ENCODE peak calls at places on chromosomes 4 and X, in six cellular contexts. U is lower leg skin, D is GM06990, W is fibroblast of villous mesenchyme, E is mesothelial cell of epicardium, F is chondrocyte. N is an unnamed sample.

GRCh38 chrX:154033848-154034247 is 14.1 kb upstream of the IRAK1 start:
- DNase-seq in U (no peak), E (no peak), W (no peak), D (no peak), F (no peak), N (no peak)

GRCh38 chrX:112051546-112051945 is 31.0 kb downstream of the TRPC5 start:
- DNase-seq in W (peak; percentile 0), U (no peak), E (no peak), D (no peak), F (no peak), N (no peak)

GRCh38 chrX:51024106-51024696 is 113.7 kb downstream of the BMP15 start:
- DNase-seq in W (no peak), E (no peak), U (no peak), D (no peak), F (no peak), N (no peak)

GRCh38 chrX:74521961-74522833 is 92.2 kb downstream of the RLIM start:
- DNase-seq in D (no peak), E (no peak), F (no peak), U (no peak), W (peak; percentile 35), N (no peak)

GRCh38 chr4:53476232-53477037 is 99.0 kb downstream of the FIP1L1 start:
- DNase-seq in W (peak; percentile 97), E (no peak), U (peak; percentile 53), F (no peak), D (no peak), N (no peak)

GRCh38 chr4:81786063-81786763 is 314.5 kb upstream of the RASGEF1B start:
- DNase-seq in E (no peak), D (no peak), W (peak; percentile 7), F (no peak), U (no peak), N (no peak)

GRCh38 chr4:20832821-20833220 is 132.6 kb downstream of the PACRGL start:
- DNase-seq in W (peak; percentile 74), F (no peak), U (no peak), D (no peak), E (no peak), N (no peak)

GRCh38 chr4:62018537-62018936 is 818.4 kb downstream of the ADGRL3 start:
- DNase-seq in F (no peak), W (no peak), D (no peak), E (no peak), U (no peak), N (no peak)

GRCh38 chr4:106365613-106366012 is 3.0 kb downstream of the GIMD1 start:
- DNase-seq in U (no peak), E (no peak), D (no peak), W (peak; percentile 84), F (no peak), N (no peak)

GRCh38 chr4:182552948-182553347 is 309.7 kb downstream of the TENM3 start:
- DNase-seq in W (no peak), F (no peak), D (no peak), E (no peak), U (no peak), N (no peak)

GRCh38 chr4:155539746-155540145 is 126.9 kb upstream of the GUCY1A1 start:
- DNase-seq in F (no peak), U (no peak), E (no peak), D (no peak), W (peak; percentile 44), N (no peak)

GRCh38 chr4:23422878-23423277 is 467.0 kb downstream of the PPARGC1A start:
- DNase-seq in E (no peak), D (no peak), U (no peak), W (no peak), F (no peak), N (no peak)

DNA sequence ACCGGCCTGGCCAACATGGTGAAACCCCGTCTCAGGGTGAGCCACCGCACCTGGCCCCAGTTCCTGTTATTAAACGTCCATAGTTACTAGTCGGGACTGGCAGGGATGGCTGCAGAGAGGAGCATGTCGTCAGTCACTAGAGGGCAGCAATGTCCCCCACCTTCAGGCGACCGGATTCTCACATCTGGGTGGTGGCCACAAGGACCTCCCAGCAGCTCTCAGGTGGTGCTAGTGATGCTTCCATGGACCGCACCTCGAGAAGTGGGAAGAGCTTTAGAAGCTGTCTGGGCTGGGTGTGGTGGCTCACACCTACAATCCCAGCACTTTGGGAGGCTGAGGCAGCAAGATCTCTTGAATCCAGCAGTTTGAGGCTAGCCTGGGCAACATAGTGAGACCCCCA is 13.3 kb upstream of the IL3RA start:
- DNase-seq in D (peak; percentile 75), W (no peak), U (no peak), E (no peak), F (no peak), N (peak; percentile 84)
- TF ChIP-seq CTCF in D (peak; percentile 75), W (peak; percentile 6), U (no peak), E (no peak), F (peak; percentile 76), N (peak; percentile 53)

GRCh38 chr4:6916587-6917444 is 7.2 kb downstream of the TBC1D14 start:
- DNase-seq in W (peak; percentile 65), U (peak; percentile 77), E (no peak), F (no peak), D (no peak), N (no peak)

GRCh38 chr4:6916069-6916586 is 6.5 kb downstream of the TBC1D14 start:
- DNase-seq in U (no peak), D (no peak), W (no peak), E (no peak), F (no peak), N (no peak)

GRCh38 chr4:6918345-6918744 is 8.7 kb downstream of the TBC1D14 start:
- DNase-seq in F (no peak), E (no peak), U (no peak), D (no peak), W (no peak), N (no peak)

GRCh38 chr4:6915041-6916005 is 5.7 kb downstream of the TBC1D14 start:
- DNase-seq in F (no peak), D (no peak), W (no peak), U (no peak), E (no peak), N (no peak)

DNA sequence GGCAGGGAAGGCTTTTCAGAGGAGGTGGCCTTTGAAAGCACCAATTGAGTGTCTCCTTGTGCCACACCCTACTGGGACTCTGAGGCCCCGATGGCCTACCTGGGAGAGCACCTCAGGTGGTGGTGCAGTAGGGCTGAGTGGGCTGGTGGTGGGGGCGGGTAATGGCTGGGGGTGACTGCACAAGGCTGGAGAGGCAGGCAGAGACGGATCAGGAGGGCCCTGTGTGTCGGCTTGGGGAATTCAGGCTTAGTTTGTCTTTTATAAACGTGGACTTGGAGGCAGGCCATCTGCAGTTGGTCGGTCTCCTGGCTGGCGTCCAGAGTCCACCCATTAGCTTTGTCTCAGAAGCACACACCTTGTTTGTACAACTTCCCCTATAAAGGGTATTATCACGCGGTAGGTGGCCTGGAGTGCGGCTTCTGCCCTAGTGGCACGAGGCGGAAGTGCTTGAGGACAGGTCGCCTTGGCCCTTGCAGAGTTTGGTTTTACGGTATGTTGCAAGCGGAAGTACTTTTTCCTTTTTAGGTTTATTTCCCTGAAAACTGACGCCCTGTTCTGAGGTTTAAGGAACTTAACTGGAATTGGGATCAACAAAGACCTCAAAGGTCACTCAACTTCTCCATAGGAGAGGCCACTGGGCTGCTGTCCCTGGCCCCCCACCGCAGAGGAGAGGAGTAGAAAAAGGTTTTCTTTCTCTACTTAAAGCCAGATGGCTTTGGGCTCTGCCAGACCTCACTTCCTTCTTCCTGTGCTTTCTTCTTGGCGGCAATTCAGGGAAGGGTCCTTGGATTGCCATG is 8.0 kb downstream of the TBC1D14 start:
- DNase-seq in W (peak; percentile 57), F (no peak), E (no peak), D (peak; percentile 47), U (peak; percentile 76), N (no peak)
- TF ChIP-seq CTCF in W (peak; percentile 53), F (peak; percentile 68), E (peak; percentile 74), D (peak; percentile 62), U (no peak), N (peak; percentile 31)

GRCh38 chrX:151722241-151722846 is 6.5 kb downstream of the FATE1 start:
- DNase-seq in U (no peak), F (no peak), W (no peak), D (peak; percentile 18), E (no peak), N (no peak)
- TF ChIP-seq CTCF in U (no peak), F (peak; percentile 22), W (no peak), D (peak; percentile 68), E (peak; percentile 26), N (no peak)

GRCh38 chr4:176834531-176834930 is 41.8 kb upstream of the VEGFC start:
- DNase-seq in F (no peak), U (no peak), D (no peak), W (peak; percentile 46), E (no peak), N (no peak)

GRCh38 chr4:176833416-176833815 is 40.7 kb upstream of the VEGFC start:
- DNase-seq in U (no peak), E (no peak), D (no peak), F (no peak), W (peak; percentile 82), N (no peak)

GRCh38 chr4:176830971-176831370 is 38.2 kb upstream of the VEGFC start:
- DNase-seq in F (no peak), W (no peak), U (no peak), D (no peak), E (no peak), N (no peak)
- TF ChIP-seq CTCF in F (no peak), W (no peak), U (no peak), D (no peak), E (no peak), N (no peak)

GRCh38 chrX:85196319-85196718 is 47.3 kb downstream of the SATL1 start:
- DNase-seq in U (no peak), W (no peak), E (no peak), D (no peak), F (no peak), N (no peak)
- TF ChIP-seq CTCF in U (no peak), W (no peak), E (no peak), D (no peak), F (no peak), N (no peak)

GRCh38 chr4:173231916-173232315 is 63.3 kb downstream of the GALNT7 start:
- DNase-seq in U (no peak), D (no peak), W (no peak), F (no peak), E (no peak), N (no peak)
- TF ChIP-seq CTCF in U (no peak), D (no peak), W (peak; percentile 18), F (peak; percentile 78), E (no peak), N (no peak)

GRCh38 chrX:119419898-119420297 is 20.8 kb downstream of the SLC25A43 start:
- DNase-seq in U (no peak), F (no peak), D (no peak), E (no peak), W (no peak), N (no peak)

GRCh38 chrX:119419146-119419545 is 20.0 kb downstream of the SLC25A43 start:
- DNase-seq in W (no peak), U (no peak), F (no peak), D (no peak), E (no peak), N (no peak)

GRCh38 chrX:119421306-119421705 is 22.2 kb downstream of the SLC25A43 start:
- DNase-seq in E (no peak), U (no peak), D (no peak), F (no peak), W (no peak), N (no peak)

GRCh38 chrX:119417376-119417775 is 18.2 kb downstream of the SLC25A43 start:
- DNase-seq in D (no peak), W (no peak), U (no peak), F (no peak), E (no peak), N (no peak)

GRCh38 chrX:119417842-119418241 is 18.7 kb downstream of the SLC25A43 start:
- DNase-seq in U (no peak), F (no peak), W (no peak), E (no peak), D (no peak), N (no peak)
- TF ChIP-seq CTCF in U (no peak), F (peak; percentile 59), W (peak; percentile 19), E (no peak), D (peak; percentile 46), N (no peak)

GRCh38 chrX:19879742-19880378 is 7.5 kb downstream of the SH3KBP1 start:
- DNase-seq in W (no peak), U (no peak), E (no peak), F (no peak), D (no peak), N (no peak)
- TF ChIP-seq CTCF in W (no peak), U (no peak), E (peak; percentile 32), F (peak; percentile 18), D (no peak), N (no peak)

N was measured in GM13976.